ENCODE peak calls at places on chromosomes 6 and 20, in eight cellular contexts. B, V, H, T, W, E, O and D are unnamed samples.
A peak's percentile ranks its signal among the peaks of the same experiment; 100 is the strongest.

GRCh38 chr6:11025911-11026635 is 18.0 kb downstream of the ELOVL2 start:
- DNase-seq in B (no peak), V (peak; percentile 68), H (no peak), T (peak; percentile 45), W (no peak), E (peak; percentile 60), O (no peak), D (peak; percentile 7)

GRCh38 chr6:45434401-45434741 is 56.6 kb upstream of the SUPT3H start:
- DNase-seq in B (no peak), V (no peak), H (no peak), T (no peak), W (no peak), E (peak; percentile 20), O (no peak), D (no peak)

GRCh38 chr6:41770381-41771057 is 9.2 kb downstream of the FRS3 start:
- DNase-seq in B (no peak), V (no peak), H (no peak), T (no peak), W (no peak), E (no peak), O (no peak), D (no peak)

GRCh38 chr20:58711266-58712051 is 18.9 kb downstream of the NPEPL1 start:
- DNase-seq in B (no peak), V (no peak), H (no peak), T (no peak), W (no peak), E (no peak), O (no peak), D (peak; percentile 2)

GRCh38 chr20:60050193-60050960 is 92.2 kb downstream of the CDH26 start:
- DNase-seq in B (peak; percentile 56), V (peak; percentile 82), H (peak; percentile 79), T (no peak), W (no peak), E (peak; percentile 41), O (no peak), D (peak; percentile 66)

GRCh38 chr20:10022615-10023014 is 12.2 kb upstream of the ANKEF1 start:
- DNase-seq in B (no peak), V (no peak), H (no peak), T (no peak), W (no peak), E (no peak), O (no peak), D (no peak)

GRCh38 chr6:116615937-116616756 is at the start of gene RSPH4A:
- DNase-seq in B (peak; percentile 94), V (peak; percentile 99), H (peak; percentile 91), T (peak; percentile 98), W (peak; percentile 76), E (peak; percentile 90), O (peak; percentile 94), D (peak; percentile 96)

GRCh38 chr6:43939281-43940070 is 169.5 kb downstream of the VEGFA start:
- DNase-seq in B (no peak), V (no peak), H (no peak), T (no peak), W (peak; percentile 7), E (no peak), O (no peak), D (no peak)

GRCh38 chr20:20780127-20780822 is 67.8 kb upstream of the RALGAPA2 start:
- DNase-seq in B (peak; percentile 70), V (peak; percentile 19), H (peak; percentile 39), T (no peak), W (no peak), E (no peak), O (no peak), D (peak; percentile 49)

GRCh38 chr20:10113746-10114145 is 79.0 kb downstream of the ANKEF1 start:
- DNase-seq in B (peak; percentile 54), V (no peak), H (peak; percentile 63), T (no peak), W (no peak), E (no peak), O (no peak), D (no peak)

GRCh38 chr6:134196568-134197301 is 121.2 kb downstream of the SGK1 start:
- DNase-seq in B (no peak), V (no peak), H (peak; percentile 56), T (no peak), W (no peak), E (peak; percentile 88), O (no peak), D (no peak)

GRCh38 chr6:10883312-10884244 is 1.7 kb upstream of the GCM2 start:
- DNase-seq in B (no peak), V (peak; percentile 49), H (no peak), T (peak; percentile 49), W (no peak), E (no peak), O (no peak), D (no peak)

GRCh38 chr20:2619961-2620595 is 32.4 kb upstream of the NOP56 start:
- DNase-seq in B (peak; percentile 68), V (no peak), H (peak; percentile 48), T (no peak), W (no peak), E (no peak), O (peak; percentile 5), D (no peak)

GRCh38 chr20:2618815-2619214 is 33.6 kb upstream of the NOP56 start:
- DNase-seq in B (no peak), V (no peak), H (no peak), T (no peak), W (no peak), E (no peak), O (no peak), D (no peak)

GRCh38 chr20:2616634-2617033 is 35.8 kb upstream of the NOP56 start:
- DNase-seq in B (no peak), V (no peak), H (no peak), T (no peak), W (no peak), E (no peak), O (no peak), D (no peak)

GRCh38 chr20:2617099-2617714 is 35.2 kb upstream of the NOP56 start:
- DNase-seq in B (no peak), V (no peak), H (no peak), T (no peak), W (no peak), E (no peak), O (no peak), D (no peak)

GRCh38 chr20:2619337-2619736 is 33.1 kb upstream of the NOP56 start:
- DNase-seq in B (no peak), V (no peak), H (no peak), T (no peak), W (no peak), E (no peak), O (no peak), D (no peak)
- H3K4me3 ChIP-seq in B (no peak overlapping the region), V (no peak overlapping the region), H (no peak overlapping the region), T (no peak overlapping the region), W (no peak overlapping the region), E (no peak overlapping the region), O (no peak overlapping the region), D (no peak overlapping the region)

GRCh38 chr20:31665753-31666152 is 28.0 kb downstream of the COX4I2 start:
- DNase-seq in B (no peak), V (no peak), H (no peak), T (no peak), W (no peak), E (no peak), O (no peak), D (no peak)

GRCh38 chr20:31663838-31664695 is 26.4 kb downstream of the COX4I2 start:
- DNase-seq in B (no peak), V (peak; percentile 39), H (peak; percentile 32), T (no peak), W (no peak), E (no peak), O (no peak), D (peak; percentile 79)

GRCh38 chr20:31664696-31665354 is 27.1 kb downstream of the COX4I2 start:
- DNase-seq in B (no peak), V (no peak), H (no peak), T (no peak), W (no peak), E (no peak), O (no peak), D (no peak)

GRCh38 chr20:31667315-31668285 is 29.9 kb downstream of the COX4I2 start:
- DNase-seq in B (no peak), V (no peak), H (no peak), T (no peak), W (no peak), E (no peak), O (no peak), D (no peak)

DNA sequence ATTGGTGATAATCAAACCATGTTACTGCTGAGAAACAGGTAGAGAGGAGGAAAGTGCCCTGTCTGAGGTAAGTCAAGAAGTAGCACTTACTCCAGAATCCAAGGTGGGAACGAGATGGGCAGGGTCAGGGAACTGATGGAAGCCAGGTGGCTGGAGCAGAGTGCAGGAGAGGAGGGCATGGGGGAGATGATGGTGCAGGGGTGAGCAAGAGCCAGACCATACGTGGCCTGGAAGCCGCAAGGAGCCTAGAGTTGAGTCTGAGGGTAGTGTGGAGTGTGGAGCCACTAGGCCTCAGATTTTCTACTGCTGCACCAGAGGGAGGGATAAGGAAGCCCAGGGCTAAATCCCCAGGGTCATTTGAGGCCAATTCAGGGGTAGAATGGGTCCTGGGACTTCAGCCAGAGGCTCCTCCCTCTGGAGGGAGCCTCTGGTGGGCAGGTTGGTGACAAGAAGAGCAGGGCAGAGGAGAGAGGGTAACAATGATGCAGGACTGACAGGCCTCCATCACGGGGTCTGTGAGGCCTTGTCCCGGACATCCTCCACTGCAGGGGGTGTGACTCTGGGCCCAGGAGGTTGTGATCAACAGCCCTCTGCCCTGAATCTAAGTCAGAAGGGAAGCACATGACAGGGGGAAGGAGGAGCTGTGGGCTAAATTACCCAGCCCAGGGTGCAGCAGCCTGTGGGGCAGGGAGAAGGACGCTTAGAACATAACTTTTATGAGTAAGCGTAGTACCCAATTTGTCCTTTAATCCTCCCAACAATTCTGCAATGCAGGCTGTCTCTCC is 28.7 kb downstream of the COX4I2 start:
- DNase-seq in B (no peak), V (no peak), H (no peak), T (peak; percentile 43), W (no peak), E (no peak), O (peak; percentile 46), D (no peak)
- H3K4me2 ChIP-seq in B (no peak overlapping the region), V (no peak overlapping the region), H (no peak overlapping the region), T (no peak overlapping the region), W (no peak overlapping the region), E (no peak overlapping the region), O (no peak overlapping the region), D (no peak overlapping the region)

DNA sequence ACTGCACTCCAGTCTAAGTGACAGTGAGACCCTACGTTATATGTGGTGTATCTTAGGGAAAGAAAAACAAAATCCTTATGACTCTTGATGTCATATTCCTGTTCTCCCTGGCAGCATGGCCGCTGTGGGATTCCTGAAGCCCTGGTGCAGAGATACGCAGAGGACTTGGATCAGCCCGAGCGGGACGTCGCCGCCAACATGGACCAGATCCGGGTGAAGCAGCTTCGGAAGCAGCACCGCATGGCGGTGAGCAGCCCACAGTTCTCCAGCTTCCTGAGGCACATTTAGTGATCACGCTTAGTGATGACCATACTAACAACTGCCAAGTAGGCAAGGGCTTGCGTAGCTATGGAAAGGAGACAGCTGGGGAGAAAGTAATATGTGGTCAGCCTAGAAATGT is 200.9 kb upstream of the UST start:
- DNase-seq in B (no peak), V (no peak), H (no peak), T (no peak), W (no peak), E (no peak), O (no peak), D (no peak)
- H3K36me3 ChIP-seq in B (no peaks in the 10 kb centered on the region), V (peaks cover 14% of the 10 kb centered on the region), H (no peaks in the 10 kb centered on the region), T (no peaks in the 10 kb centered on the region), W (no peaks in the 10 kb centered on the region), E (no peaks in the 10 kb centered on the region), O (peaks cover 11% of the 10 kb centered on the region), D (no peaks in the 10 kb centered on the region)

DNA sequence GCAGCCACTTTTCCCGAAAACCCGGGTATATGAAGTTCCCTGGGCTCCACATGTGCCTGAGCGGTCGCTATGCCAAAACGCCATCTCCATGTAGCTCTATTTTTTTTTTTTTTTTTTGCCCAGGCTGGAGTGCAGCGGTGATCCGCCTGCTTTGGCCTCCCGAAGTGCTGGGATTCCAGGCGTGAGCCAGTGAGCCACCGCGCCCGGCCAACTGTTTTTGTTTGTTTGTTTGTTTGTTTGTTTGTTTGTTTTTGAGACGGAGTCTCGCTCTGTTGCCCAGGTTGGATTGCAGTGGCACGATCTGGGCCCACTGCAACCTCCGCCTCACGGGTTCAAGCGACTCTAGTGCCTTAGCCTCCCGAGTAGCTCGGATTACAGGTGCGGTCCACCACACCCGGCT is 237.5 kb upstream of the IRAK1BP1 start:
- DNase-seq in B (no peak), V (no peak), H (no peak), T (no peak), W (no peak), E (no peak), O (no peak), D (no peak)
- H3K4me3 ChIP-seq in B (no peak overlapping the region), V (peak overlapping the region; percentile 49), H (no peak overlapping the region), T (no peak overlapping the region), W (no peak overlapping the region), E (no peak overlapping the region), O (no peak overlapping the region), D (no peak overlapping the region)